ENCODE peak calls at places on chromosomes 5 and 9, in four cellular contexts. U is ovary, D is AG09319, J is heart left ventricle. F is an unnamed sample.

GRCh38 chr5:7850533-7851239 is at the start of gene CFAP90:
- DNase-seq in U (peak; percentile 68), D (no peak), J (peak; percentile 29), F (peak; percentile 64)

GRCh38 chr9:124079176-124079925 is 67.8 kb downstream of the LHX2 start:
- DNase-seq in U (no peak), D (no peak), J (peak; percentile 22), F (no peak)

GRCh38 chr9:5110867-5111681 is 74.4 kb downstream of the INSL6 start:
- DNase-seq in U (no peak), D (no peak), J (no peak), F (peak; percentile 50)

GRCh38 chr5:41558295-41558694 is 47.9 kb upstream of the PLCXD3 start:
- DNase-seq in U (no peak), D (no peak), J (no peak), F (no peak)

GRCh38 chr5:171467107-171467506 is 47.7 kb downstream of the FGF18 start:
- DNase-seq in U (no peak), D (no peak), J (no peak), F (no peak)

GRCh38 chr5:154190652-154191304 is at the start of gene GALNT10:
- DNase-seq in U (peak; percentile 79), D (peak; percentile 46), J (peak; percentile 79), F (peak; percentile 78)

GRCh38 chr5:140243855-140244254 is 59.0 kb downstream of the PFDN1 start:
- DNase-seq in U (no peak), D (no peak), J (no peak), F (no peak)

GRCh38 chr9:114038724-114039313 is 39.3 kb downstream of the AMBP start:
- DNase-seq in U (no peak), D (no peak), J (no peak), F (no peak)

GRCh38 chr5:103232393-103232999 is 26.1 kb upstream of the MACIR start:
- DNase-seq in U (no peak), D (no peak), J (no peak), F (no peak)

GRCh38 chr5:81906086-81906485 is 65.7 kb upstream of the ATG10 start:
- DNase-seq in U (no peak), D (no peak), J (no peak), F (peak; percentile 82)

GRCh38 chr9:35669331-35670145 is 4.2 kb upstream of the CA9 start:
- DNase-seq in U (no peak), D (no peak), J (no peak), F (peak; percentile 84)

GRCh38 chr9:85900504-85901201 is 40.3 kb upstream of the NAA35 start:
- DNase-seq in U (no peak), D (peak; percentile 0), J (no peak), F (no peak)

GRCh38 chr5:143244000-143244736 is 159.3 kb downstream of the NR3C1 start:
- DNase-seq in U (peak; percentile 22), D (peak; percentile 93), J (peak; percentile 50), F (no peak)

GRCh38 chr9:3751125-3751758 is 225.4 kb upstream of the RFX3 start:
- DNase-seq in U (no peak), D (no peak), J (no peak), F (no peak)

GRCh38 chr9:13529321-13530104 is 250.0 kb upstream of the MPDZ start:
- DNase-seq in U (no peak), D (no peak), J (no peak), F (no peak)

GRCh38 chr9:90189306-90189705 is 453.3 kb downstream of the DIRAS2 start:
- DNase-seq in U (no peak), D (no peak), J (no peak), F (no peak)

GRCh38 chr9:95079461-95079860 is 238.0 kb downstream of the FANCC start:
- DNase-seq in U (peak; percentile 10), D (no peak), J (no peak), F (no peak)

GRCh38 chr9:95077053-95077765 is 240.3 kb downstream of the FANCC start:
- DNase-seq in U (peak; percentile 22), D (no peak), J (no peak), F (no peak)

GRCh38 chr9:95078516-95078915 is 239.0 kb downstream of the FANCC start:
- DNase-seq in U (peak; percentile 12), D (no peak), J (no peak), F (no peak)

GRCh38 chr9:95077766-95078382 is 239.6 kb downstream of the FANCC start:
- DNase-seq in U (peak; percentile 24), D (no peak), J (no peak), F (no peak)

DNA sequence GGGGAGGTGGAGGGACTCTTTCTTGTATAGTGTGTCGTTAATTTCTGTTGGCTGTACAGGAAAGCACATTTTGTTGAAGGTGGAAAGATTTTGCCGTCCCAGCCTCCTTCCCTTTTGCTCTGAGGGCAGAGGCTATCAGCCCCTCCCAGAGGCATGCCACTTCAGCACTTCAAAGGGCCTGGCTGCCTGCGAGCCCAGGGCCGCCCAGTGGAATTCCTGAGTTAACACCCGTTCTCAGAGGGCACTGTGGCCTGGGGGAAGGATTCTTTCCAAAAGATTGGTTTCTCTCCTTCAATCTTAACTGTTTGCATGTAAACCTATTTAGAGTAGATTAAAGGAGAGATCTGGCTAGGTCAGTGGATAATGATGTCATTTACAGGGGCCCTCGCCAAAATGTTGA is 238.6 kb downstream of the FANCC start:
- DNase-seq in U (peak; percentile 9), D (no peak), J (no peak), F (no peak)
- TF ChIP-seq CTCF in U (no peak), D (no peak), J (no peak), F (no peak)

GRCh38 chr9:107155244-107155817 is 127.7 kb upstream of the RAD23B start:
- DNase-seq in U (no peak), D (no peak), J (no peak), F (no peak)

GRCh38 chr9:107154766-107155165 is 128.3 kb upstream of the RAD23B start:
- DNase-seq in U (no peak), D (no peak), J (no peak), F (no peak)

GRCh38 chr9:107154291-107154690 is 128.8 kb upstream of the RAD23B start:
- DNase-seq in U (no peak), D (no peak), J (no peak), F (no peak)

GRCh38 chr9:107161338-107161737 is 121.7 kb upstream of the RAD23B start:
- DNase-seq in U (no peak), D (no peak), J (no peak), F (no peak)

DNA sequence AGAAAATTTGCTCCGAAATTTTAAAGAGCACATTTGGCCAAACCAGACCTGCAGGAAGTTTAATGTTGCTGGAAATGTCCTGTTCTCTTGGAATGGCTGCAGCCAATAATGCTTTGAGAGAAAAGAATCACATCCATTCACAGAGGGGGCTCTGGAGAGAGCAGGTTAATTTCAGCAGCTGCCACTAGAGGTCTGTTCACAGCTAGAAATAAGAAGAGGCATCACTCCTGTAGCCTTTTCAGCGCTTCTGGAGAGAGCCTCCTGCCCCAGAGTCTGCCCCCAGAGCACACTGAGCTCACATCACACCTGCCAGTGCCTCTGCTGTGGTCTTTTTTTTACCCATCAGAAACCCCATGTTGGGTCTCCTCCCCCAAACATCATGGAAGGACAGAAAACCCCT is 124.8 kb upstream of the RAD23B start:
- DNase-seq in U (no peak), D (no peak), J (no peak), F (no peak)
- TF ChIP-seq CTCF in U (no peak), D (peak; percentile 43), J (no peak), F (peak; percentile 17)

GRCh38 chr9:25681270-25681669 is 3.0 kb upstream of the TUSC1 start:
- DNase-seq in U (no peak), D (no peak), J (no peak), F (no peak)

GRCh38 chr9:25678846-25679360 is 659 bp upstream of the TUSC1 start:
- DNase-seq in U (no peak), D (no peak), J (no peak), F (no peak)

GRCh38 chr9:25677301-25678146 is 720 bp downstream of the TUSC1 start:
- DNase-seq in U (peak; percentile 89), D (no peak), J (peak; percentile 87), F (peak; percentile 95)

GRCh38 chr9:25678147-25678666 is at the start of gene TUSC1:
- DNase-seq in U (peak; percentile 89), D (no peak), J (peak; percentile 84), F (peak; percentile 92)
- TF ChIP-seq CTCF in U (peak; percentile 62), D (no peak), J (no peak), F (no peak)

GRCh38 chr5:431001-431710 is 11.8 kb upstream of the EXOC3 start:
- DNase-seq in U (no peak), D (no peak), J (no peak), F (no peak)
- TF ChIP-seq CTCF in U (no peak), D (peak; percentile 67), J (peak; percentile 51), F (peak; percentile 32)

GRCh38 chr9:112887377-112887776 is 3.3 kb downstream of the SLC46A2 start:
- DNase-seq in U (no peak), D (no peak), J (no peak), F (no peak)
- TF ChIP-seq CTCF in U (no peak), D (peak; percentile 9), J (no peak), F (no peak)

DNA sequence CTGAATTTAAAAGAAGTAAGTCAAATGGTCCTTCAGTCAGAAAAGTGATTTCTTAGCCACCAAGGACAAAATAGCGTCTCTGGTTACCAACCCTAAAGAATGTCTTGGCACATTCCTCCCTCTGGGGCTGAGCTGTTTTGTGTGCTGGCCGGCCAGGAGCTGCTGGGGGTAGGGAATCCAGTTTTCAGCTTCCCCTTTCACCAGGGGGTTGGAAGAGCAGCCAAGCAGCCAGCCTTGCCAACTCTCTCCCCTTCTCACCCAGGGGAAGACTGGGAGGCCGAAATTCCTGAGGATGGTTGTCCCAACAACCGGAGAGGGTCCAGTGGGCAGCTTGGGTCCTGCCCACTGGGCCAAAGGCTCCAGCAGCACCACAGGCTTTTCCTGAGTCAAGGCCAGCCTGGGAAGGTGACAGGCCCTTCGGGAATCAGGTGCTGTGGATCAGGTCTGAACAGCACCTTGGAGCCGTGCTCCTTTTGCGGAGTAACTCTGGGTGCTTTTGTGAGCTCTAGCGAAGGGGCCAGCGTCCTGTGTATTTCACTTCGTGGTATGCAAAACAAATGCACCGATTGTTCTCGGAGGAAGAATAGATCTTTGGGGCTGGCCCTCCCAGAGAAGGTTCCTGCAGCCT is 4.2 kb downstream of the WWC1 start:
- DNase-seq in U (peak; percentile 37), D (peak; percentile 43), J (no peak), F (no peak)
- TF ChIP-seq CTCF in U (no peak), D (peak; percentile 59), J (no peak), F (peak; percentile 29)

F was measured in right lobe of liver.